ENCODE peak calls at places on chromosome 5, in four cellular contexts. U is CD4-positive, alpha-beta T cell; X is GM12878; S is Karpas-422. H is an unnamed sample.

GRCh38 chr5:132479073-132479811 is 11.3 kb downstream of the IRF1 start:
- DNase-seq in U (no peak), X (no peak), S (no peak), H (no peak)

GRCh38 chr5:124737651-124738050 is 8.8 kb downstream of the ZNF608 start:
- DNase-seq in U (no peak), X (no peak), S (no peak), H (no peak)

GRCh38 chr5:139746691-139747582 is 48.7 kb upstream of the PSD2 start:
- DNase-seq in U (peak), X (peak), S (no peak), H (peak)

GRCh38 chr5:40717281-40717680 is 37.6 kb downstream of the PTGER4 start:
- DNase-seq in U (no peak), X (no peak), S (no peak), H (no peak)

GRCh38 chr5:135934939-135935338 is 19.8 kb downstream of the LECT2 start:
- DNase-seq in U (no peak), X (no peak), S (no peak), H (no peak)

GRCh38 chr5:68396722-68397121 is 181.2 kb downstream of the PIK3R1 start:
- DNase-seq in U (no peak), X (no peak), S (no peak), H (no peak)

GRCh38 chr5:35745193-35745592 is 111.5 kb upstream of the IL7R start:
- DNase-seq in U (no peak), X (no peak), S (no peak), H (no peak)

GRCh38 chr5:177434942-177435738 is 8.7 kb downstream of the GRK6 start:
- DNase-seq in U (no peak), X (no peak), S (no peak), H (no peak)

GRCh38 chr5:56516034-56516433 is 282.9 kb upstream of the ANKRD55 start:
- DNase-seq in U (no peak), X (no peak), S (no peak), H (no peak)

GRCh38 chr5:93249651-93250289 is 331.2 kb downstream of the NR2F1-AS1 start:
- DNase-seq in U (no peak), X (no peak), S (no peak), H (no peak)

GRCh38 chr5:42923710-42924109 is 112.0 kb upstream of the SELENOP start:
- DNase-seq in U (no peak), X (no peak), S (no peak), H (no peak)

GRCh38 chr5:154729613-154730012 is 25.6 kb upstream of the LARP1 start:
- DNase-seq in U (no peak), X (no peak), S (no peak), H (no peak)

GRCh38 chr5:96752341-96753016 is 55.3 kb downstream of the ERAP1 start:
- DNase-seq in U (no peak), X (no peak), S (peak), H (peak)

GRCh38 chr5:110588241-110588962 is 138.1 kb downstream of the TMEM232 start:
- DNase-seq in U (no peak), X (no peak), S (no peak), H (no peak)

GRCh38 chr5:152187668-152188067 is 217.4 kb downstream of the NMUR2 start:
- DNase-seq in U (no peak), X (no peak), S (no peak), H (no peak)

GRCh38 chr5:59178071-59178470 is 595.2 kb downstream of the RAB3C start:
- DNase-seq in U (no peak), X (no peak), S (no peak), H (no peak)

GRCh38 chr5:160020266-160020770 is 11.4 kb downstream of the TTC1 start:
- DNase-seq in U (no peak), X (no peak), S (no peak), H (no peak)
- H3K27ac ChIP-seq in U (no peak), X (no peak), S (no peak), H (no peak)

GRCh38 chr5:122699226-122699625 is 75.7 kb upstream of the SNX2 start:
- DNase-seq in U (no peak), X (no peak), S (no peak), H (no peak)

GRCh38 chr5:122694884-122695283 is 80.0 kb upstream of the SNX2 start:
- DNase-seq in U (no peak), X (no peak), S (no peak), H (no peak)

GRCh38 chr5:122697171-122697570 is 77.7 kb upstream of the SNX2 start:
- DNase-seq in U (no peak), X (no peak), S (no peak), H (no peak)

DNA sequence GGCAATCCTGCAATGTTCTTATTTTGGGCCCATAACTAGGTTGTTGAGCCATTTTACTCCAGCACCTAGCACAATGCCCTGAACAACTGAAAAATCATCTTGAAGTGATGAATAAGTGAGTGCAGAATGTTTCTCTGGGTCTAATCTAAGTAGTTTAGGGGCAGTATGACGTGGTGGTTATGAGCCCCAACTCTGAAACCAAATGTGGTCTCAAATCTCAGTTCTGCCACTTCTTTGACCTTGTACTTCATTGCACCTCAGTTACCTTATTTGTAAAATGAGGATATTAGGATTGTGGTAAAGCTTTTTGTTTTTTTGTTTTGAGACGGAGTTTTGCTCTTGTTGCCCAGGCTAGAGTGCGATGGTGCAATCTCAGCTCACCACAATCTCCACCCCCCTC is 80.9 kb upstream of the SNX2 start:
- DNase-seq in U (no peak), X (no peak), S (no peak), H (no peak)
- H3K27ac ChIP-seq in U (no peak), X (no peak), S (no peak), H (no peak)

GRCh38 chr5:66892715-66893114 is 296.5 kb downstream of the MAST4 start:
- DNase-seq in U (no peak), X (no peak), S (no peak), H (no peak)
- H3K27ac ChIP-seq in U (no peak), X (no peak), S (no peak), H (no peak)

GRCh38 chr5:150500328-150500841 is 7.5 kb upstream of the NDST1 start:
- DNase-seq in U (no peak), X (no peak), S (no peak), H (no peak)

GRCh38 chr5:150502847-150503246 is 5.1 kb upstream of the NDST1 start:
- DNase-seq in U (no peak), X (no peak), S (no peak), H (no peak)

GRCh38 chr5:150503386-150503785 is 4.5 kb upstream of the NDST1 start:
- DNase-seq in U (no peak), X (no peak), S (no peak), H (no peak)

GRCh38 chr5:150500905-150501304 is 7.0 kb upstream of the NDST1 start:
- DNase-seq in U (no peak), X (no peak), S (no peak), H (no peak)

DNA sequence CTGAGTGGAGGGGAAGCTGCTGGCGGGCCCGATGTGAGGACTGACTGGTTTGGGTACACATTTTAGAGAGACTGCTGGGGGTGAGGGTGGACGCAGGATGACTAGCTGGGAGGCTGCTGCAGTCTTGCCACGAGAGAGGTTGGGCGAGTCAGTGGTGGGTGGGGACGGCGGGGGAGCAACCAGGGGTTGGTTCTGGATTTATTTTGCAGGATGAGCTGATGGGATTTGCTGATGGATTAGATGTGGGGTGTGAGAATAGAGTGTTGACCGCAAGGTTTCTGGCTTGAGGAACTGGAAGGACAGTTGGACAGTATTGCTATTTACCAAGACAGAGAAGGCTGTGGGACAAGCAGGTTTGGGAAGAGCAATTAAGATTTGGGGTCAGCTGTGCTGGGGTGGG is 5.8 kb upstream of the NDST1 start:
- DNase-seq in U (no peak), X (no peak), S (no peak), H (no peak)
- H3K27ac ChIP-seq in U (no peak), X (no peak), S (no peak), H (no peak)

DNA sequence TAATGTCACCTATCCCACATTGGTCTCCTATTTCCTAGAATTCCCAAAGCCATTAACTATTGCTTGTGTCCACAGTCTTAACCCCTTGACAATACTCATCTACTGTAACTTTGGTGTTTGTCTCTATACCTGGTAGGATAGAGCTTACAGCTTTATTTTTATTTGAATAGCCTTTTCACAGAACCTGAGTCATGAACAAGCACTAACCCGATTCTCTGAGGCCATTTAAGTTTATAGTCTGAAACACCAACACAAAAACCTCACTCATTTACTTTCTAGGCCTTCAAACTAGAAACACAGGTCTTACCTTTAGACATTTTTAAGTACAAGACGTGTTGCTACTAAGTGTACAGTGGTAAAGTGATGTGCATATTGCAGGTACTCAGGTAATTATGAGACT is 22.6 kb downstream of the CSNK1A1 start:
- DNase-seq in U (no peak), X (no peak), S (no peak), H (no peak)
- H3K27ac ChIP-seq in U (no peak), X (no peak), S (no peak), H (no peak)

GRCh38 chr5:149585910-149586309 is 4.6 kb downstream of the ARHGEF37 start:
- DNase-seq in U (no peak), X (no peak), S (no peak), H (no peak)
- H3K27ac ChIP-seq in U (no peak), X (no peak), S (peak), H (no peak)

DNA sequence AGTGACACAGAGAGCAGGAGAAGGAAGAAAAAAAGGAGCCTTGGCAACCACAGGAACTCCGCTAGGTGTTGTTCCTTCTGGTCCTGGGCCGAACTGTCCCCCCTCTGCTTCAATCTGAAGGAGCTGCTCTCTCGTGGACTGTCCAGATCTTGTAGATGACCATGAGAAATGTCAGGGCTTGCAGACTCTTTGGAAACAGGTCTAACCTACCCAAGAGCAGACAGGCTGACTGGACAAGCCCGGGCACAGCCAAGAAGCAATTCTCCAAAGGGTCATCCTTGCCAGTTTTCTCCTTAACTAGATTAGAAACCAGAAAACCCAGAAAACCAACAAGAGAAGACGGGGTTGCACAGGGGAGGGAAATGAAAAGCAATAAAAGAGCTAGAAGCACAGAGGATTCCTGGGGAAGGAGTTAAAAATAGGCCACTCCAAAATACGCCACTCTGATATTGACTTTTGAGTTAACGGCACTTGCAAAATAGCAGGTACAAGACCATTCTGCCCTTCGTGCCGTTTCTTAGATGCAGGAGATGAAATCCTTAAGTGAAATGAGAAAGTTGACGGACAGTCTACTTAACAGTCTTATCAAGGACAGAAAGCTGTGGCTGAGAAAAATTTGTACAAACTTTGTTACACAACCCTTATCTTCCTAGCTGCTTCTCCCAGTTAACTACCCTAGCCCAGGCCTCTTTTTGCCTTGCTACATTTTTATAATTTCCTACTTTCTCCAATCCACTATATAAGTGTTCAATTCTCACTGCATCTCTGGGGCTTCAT is 5.8 kb downstream of the GCNT4 start:
- DNase-seq in U (no peak), X (no peak), S (no peak), H (no peak)
- H3K27ac ChIP-seq in U (no peak), X (no peak), S (no peak), H (no peak)

GRCh38 chr5:77426670-77427069 is 65.4 kb downstream of the WDR41 start:
- DNase-seq in U (no peak), X (no peak), S (no peak), H (no peak)
- H3K27ac ChIP-seq in U (no peak), X (no peak), S (no peak), H (no peak)

H was measured in CD8-positive, alpha-beta memory T cell.